ENCODE peak calls at places on chromosomes 11 and 22, in four cellular contexts. U is lower lobe of right lung, S is nucleus accumbens, H is HAP-1. X is an unnamed sample.

GRCh38 chr11:61172353-61172752 is 11.1 kb upstream of the VPS37C start:
- DNase-seq in H (no peak), U (no peak), S (no peak), X (no peak)

GRCh38 chr11:122524532-122524882 is 131.0 kb upstream of the UBASH3B start:
- DNase-seq in U (no peak), H (no peak), S (no peak), X (no peak)

GRCh38 chr11:130773436-130773835 is 142.8 kb downstream of the SNX19 start:
- DNase-seq in U (no peak), S (no peak), H (no peak), X (no peak)

GRCh38 chr11:113951487-113951886 is 23.4 kb upstream of the HTR3A start:
- DNase-seq in H (no peak), S (no peak), U (no peak), X (no peak)

GRCh38 chr22:29837780-29838598 is at the start of gene ASCC2:
- DNase-seq in H (peak), S (peak), U (peak), X (peak)

GRCh38 chr11:64854534-64855502 is 10.4 kb upstream of the CDC42BPG start:
- DNase-seq in H (no peak), S (no peak), U (peak), X (peak)

GRCh38 chr11:79033833-79034232 is 407.0 kb downstream of the TENM4 start:
- DNase-seq in U (no peak), H (no peak), S (no peak), X (no peak)

GRCh38 chr11:62611705-62612365 is 740 bp downstream of the EML3 start:
- DNase-seq in S (peak), U (peak), H (peak), X (peak)

GRCh38 chr22:43846966-43847365 is 15.3 kb downstream of the SULT4A1 start:
- DNase-seq in U (no peak), H (no peak), S (no peak), X (no peak)

GRCh38 chr22:37179126-37179470 is 8.9 kb downstream of the C1QTNF6 start:
- DNase-seq in S (no peak), U (no peak), H (no peak), X (no peak)

GRCh38 chr11:10625281-10625981 is 57.0 kb upstream of the LYVE1 start:
- DNase-seq in H (no peak), S (no peak), U (no peak), X (no peak)

GRCh38 chr11:78708388-78708787 is 133.7 kb upstream of the NARS2 start:
- DNase-seq in H (no peak), U (no peak), S (no peak), X (peak)

GRCh38 chr11:13278620-13279486 is 1.3 kb downstream of the BMAL1 start:
- DNase-seq in H (peak), S (no peak), U (peak), X (no peak)

GRCh38 chr11:31437742-31438435 is 68.2 kb downstream of the DNAJC24 start:
- DNase-seq in U (no peak), H (no peak), S (no peak), X (peak)

GRCh38 chr22:20218981-20219380 is 49.1 kb downstream of the RTN4R start:
- DNase-seq in H (no peak), U (no peak), S (no peak), X (no peak)

GRCh38 chr11:117861151-117862018 is 15.1 kb downstream of the FXYD6 start:
- DNase-seq in U (no peak), S (no peak), H (peak), X (no peak)

GRCh38 chr22:38262051-38262795 is 10.6 kb downstream of the TMEM184B start:
- DNase-seq in U (peak), H (peak), S (peak), X (peak)

GRCh38 chr11:128621491-128622136 is 34.3 kb upstream of the ETS1 start:
- DNase-seq in U (no peak), S (no peak), H (no peak), X (peak)

GRCh38 chr11:86938900-86939880 is 16.0 kb downstream of the FZD4 start:
- DNase-seq in U (no peak), S (no peak), H (peak), X (no peak)

GRCh38 chr11:19367051-19367709 is 126.4 kb upstream of the E2F8 start:
- DNase-seq in U (no peak), S (no peak), H (no peak), X (peak)

GRCh38 chr11:46808804-46809431 is 37.2 kb downstream of the CKAP5 start:
- DNase-seq in U (no peak), H (no peak), S (no peak), X (peak)

GRCh38 chr22:19921544-19922081 is 20.0 kb upstream of the COMT start:
- DNase-seq in H (no peak), S (no peak), U (peak), X (no peak)

GRCh38 chr11:119843760-119844330 is 114.8 kb upstream of the NECTIN1 start:
- DNase-seq in U (no peak), S (no peak), H (no peak), X (peak)

GRCh38 chr11:44255406-44256071 is 54.4 kb downstream of the ALX4 start:
- DNase-seq in U (no peak), S (no peak), H (no peak), X (peak)

GRCh38 chr11:60724420-60724819 is at the start of gene MS4A18:
- DNase-seq in U (no peak), H (no peak), S (no peak), X (no peak)

GRCh38 chr22:49458708-49459099 is 369.0 kb downstream of the BRD1 start:
- DNase-seq in U (no peak), H (no peak), S (no peak), X (no peak)

GRCh38 chr11:926341-926916 is 759 bp downstream of the AP2A2 start:
- DNase-seq in H (peak), S (no peak), U (no peak), X (peak)

GRCh38 chr11:125088576-125089455 is 22.6 kb downstream of the TMEM218 start:
- DNase-seq in H (no peak), U (no peak), S (no peak), X (no peak)

GRCh38 chr11:2342557-2342956 is 34.6 kb upstream of the CD81 start:
- DNase-seq in H (no peak), U (no peak), S (no peak), X (no peak)

GRCh38 chr11:112281776-112282175 is 21.1 kb upstream of the PLET1 start:
- DNase-seq in S (no peak), H (no peak), U (no peak), X (no peak)

GRCh38 chr11:27496461-27496860 is 10.1 kb downstream of the LIN7C start:
- DNase-seq in S (no peak), U (no peak), H (no peak), X (no peak)

GRCh38 chr11:75659836-75660235 is 9.0 kb downstream of the MAP6 start:
- DNase-seq in S (no peak), H (no peak), U (no peak), X (no peak)

GRCh38 chr11:4891996-4892640 is 10.4 kb downstream of the OR51T1 start:
- DNase-seq in U (no peak), H (no peak), S (no peak), X (peak)